ENCODE peak calls at places on chromosomes 7 and 10, in eight cellular contexts. I is upper lobe of right lung, J is spleen, P is HFFc6, X is Calu3, M is NB4, Z is left ventricle myocardium inferior, S is A673. A is an unnamed sample.

GRCh38 chr7:43553999-43554398 is 28.9 kb upstream of the STK17A start:
- DNase-seq in I (peak), J (no peak), P (no peak), X (no peak), M (peak), Z (no peak), S (no peak), A (no peak)

GRCh38 chr10:21726601-21727295 is 192.7 kb downstream of the MLLT10 start:
- DNase-seq in I (no peak), J (no peak), P (no peak), X (no peak), M (no peak), Z (no peak), S (peak), A (no peak)

GRCh38 chr10:46077141-46077554 is 31.1 kb upstream of the MSMB start:
- DNase-seq in I (no peak), J (no peak), P (no peak), X (no peak), M (peak), Z (no peak), S (no peak), A (no peak)

GRCh38 chr10:59625842-59626522 is 83.7 kb downstream of the SLC16A9 start:
- DNase-seq in I (no peak), J (no peak), P (peak), X (peak), M (peak), Z (no peak), S (peak), A (peak)

GRCh38 chr7:123643495-123644428 is 11.9 kb upstream of the LMOD2 start:
- DNase-seq in I (no peak), J (no peak), P (peak), X (peak), M (no peak), Z (no peak), S (peak), A (no peak)

GRCh38 chr10:5506751-5507648 is 7.6 kb upstream of the CALML5 start:
- DNase-seq in I (peak), J (no peak), P (no peak), X (no peak), M (no peak), Z (no peak), S (no peak), A (no peak)

GRCh38 chr7:50711271-50712175 is 71.2 kb downstream of the GRB10 start:
- DNase-seq in I (no peak), J (no peak), P (no peak), X (no peak), M (no peak), Z (peak), S (no peak), A (no peak)

GRCh38 chr10:129468187-129468586 is 1.1 kb downstream of the MGMT start:
- DNase-seq in I (no peak), J (peak), P (no peak), X (no peak), M (no peak), Z (no peak), S (no peak), A (no peak)

GRCh38 chr10:49519717-49520116 is 19.2 kb downstream of the ERCC6 start:
- DNase-seq in I (no peak), J (no peak), P (no peak), X (no peak), M (no peak), Z (no peak), S (no peak), A (no peak)

GRCh38 chr7:94374231-94374630 is 20.5 kb upstream of the COL1A2 start:
- DNase-seq in I (peak), J (no peak), P (peak), X (no peak), M (no peak), Z (peak), S (peak), A (no peak)

GRCh38 chr7:100949227-100949930 is at the start of gene MUC3A:
- DNase-seq in I (no peak), J (peak), P (no peak), X (no peak), M (no peak), Z (no peak), S (no peak), A (no peak)

GRCh38 chr10:97766996-97767924 is 4.5 kb downstream of the SFRP5 start:
- DNase-seq in I (no peak), J (no peak), P (no peak), X (no peak), M (no peak), Z (no peak), S (no peak), A (no peak)

GRCh38 chr10:93376372-93377296 is 105.5 kb downstream of the MYOF start:
- DNase-seq in I (peak), J (no peak), P (peak), X (peak), M (peak), Z (no peak), S (peak), A (peak)

GRCh38 chr10:48450233-48450810 is 143.8 kb downstream of the MAPK8 start:
- DNase-seq in I (peak), J (no peak), P (no peak), X (no peak), M (no peak), Z (no peak), S (no peak), A (peak)

GRCh38 chr10:96259150-96259549 is 12.2 kb downstream of the BLNK start:
- DNase-seq in I (no peak), J (no peak), P (no peak), X (no peak), M (no peak), Z (no peak), S (no peak), A (no peak)

GRCh38 chr10:6033954-6034353 is 28.2 kb downstream of the IL2RA start:
- DNase-seq in I (no peak), J (no peak), P (peak), X (no peak), M (peak), Z (no peak), S (no peak), A (no peak)

GRCh38 chr7:83466187-83466923 is 182.6 kb downstream of the SEMA3E start:
- DNase-seq in I (no peak), J (no peak), P (no peak), X (no peak), M (no peak), Z (no peak), S (no peak), A (no peak)

GRCh38 chr10:107913317-107914294 is 749.1 kb upstream of the SORCS1 start:
- DNase-seq in I (no peak), J (no peak), P (no peak), X (no peak), M (no peak), Z (no peak), S (no peak), A (peak)

GRCh38 chr7:93547716-93548115 is 26.8 kb downstream of the CALCR start:
- DNase-seq in I (no peak), J (no peak), P (no peak), X (no peak), M (no peak), Z (no peak), S (no peak), A (no peak)

GRCh38 chr7:19113855-19114590 is 3.4 kb downstream of the TWIST1 start:
- DNase-seq in I (no peak), J (no peak), P (peak), X (no peak), M (no peak), Z (no peak), S (no peak), A (no peak)

GRCh38 chr10:82942572-82943091 is 1067.6 kb downstream of the NRG3 start:
- DNase-seq in I (no peak), J (no peak), P (peak), X (no peak), M (peak), Z (peak), S (no peak), A (no peak)

GRCh38 chr7:91264924-91265681 is 870 bp downstream of the FZD1 start:
- DNase-seq in I (peak), J (peak), P (peak), X (peak), M (peak), Z (peak), S (peak), A (peak)

GRCh38 chr7:35257251-35258124 is 3.6 kb upstream of the TBX20 start:
- DNase-seq in I (no peak), J (no peak), P (no peak), X (no peak), M (no peak), Z (peak), S (no peak), A (no peak)

GRCh38 chr10:78688945-78689935 is 379.5 kb upstream of the ZMIZ1 start:
- DNase-seq in I (no peak), J (no peak), P (no peak), X (no peak), M (no peak), Z (no peak), S (peak), A (no peak)

GRCh38 chr7:150398108-150398964 is 19.2 kb downstream of the ZNF775 start:
- DNase-seq in I (peak), J (no peak), P (no peak), X (no peak), M (no peak), Z (no peak), S (no peak), A (no peak)

GRCh38 chr10:20768849-20769248 is 128.3 kb downstream of the NEBL start:
- DNase-seq in I (no peak), J (no peak), P (no peak), X (no peak), M (peak), Z (no peak), S (peak), A (no peak)

GRCh38 chr7:2154121-2154520 is 78.6 kb downstream of the MAD1L1 start:
- DNase-seq in I (no peak), J (no peak), P (no peak), X (no peak), M (no peak), Z (no peak), S (no peak), A (no peak)

GRCh38 chr10:93147281-93147680 is 73.6 kb downstream of the CYP26A1 start:
- DNase-seq in I (no peak), J (no peak), P (no peak), X (no peak), M (no peak), Z (no peak), S (no peak), A (no peak)

GRCh38 chr10:61215276-61215675 is 237.9 kb downstream of the TMEM26 start:
- DNase-seq in I (no peak), J (no peak), P (no peak), X (no peak), M (no peak), Z (no peak), S (no peak), A (no peak)

GRCh38 chr10:110002801-110003523 is 4.8 kb upstream of the ADD3 start:
- DNase-seq in I (no peak), J (no peak), P (no peak), X (no peak), M (no peak), Z (no peak), S (peak), A (no peak)

GRCh38 chr10:87695074-87695473 is 35.4 kb downstream of the PAPSS2 start:
- DNase-seq in I (no peak), J (no peak), P (no peak), X (no peak), M (no peak), Z (no peak), S (no peak), A (no peak)

GRCh38 chr7:105776986-105777910 is 99.2 kb downstream of the ATXN7L1 start:
- DNase-seq in I (no peak), J (no peak), P (peak), X (no peak), M (no peak), Z (no peak), S (no peak), A (no peak)

GRCh38 chr10:6399241-6399701 is 180.8 kb downstream of the PRKCQ start:
- DNase-seq in I (no peak), J (no peak), P (peak), X (peak), M (peak), Z (no peak), S (no peak), A (no peak)

GRCh38 chr10:125554016-125554703 is 128.8 kb downstream of the TEX36 start:
- DNase-seq in I (no peak), J (no peak), P (no peak), X (no peak), M (peak), Z (no peak), S (no peak), A (no peak)

GRCh38 chr10:20276127-20276979 is 460.1 kb downstream of the PLXDC2 start:
- DNase-seq in I (no peak), J (no peak), P (no peak), X (no peak), M (no peak), Z (no peak), S (peak), A (no peak)

GRCh38 chr10:126877390-126877789 is 27.8 kb upstream of the DOCK1 start:
- DNase-seq in I (no peak), J (no peak), P (no peak), X (no peak), M (no peak), Z (no peak), S (no peak), A (no peak)
- TF ChIP-seq CTCF in I (no peak), J (no peak), P (no peak), X (no peak), M (no peak), Z (no peak), S (no peak), A (no peak)

DNA sequence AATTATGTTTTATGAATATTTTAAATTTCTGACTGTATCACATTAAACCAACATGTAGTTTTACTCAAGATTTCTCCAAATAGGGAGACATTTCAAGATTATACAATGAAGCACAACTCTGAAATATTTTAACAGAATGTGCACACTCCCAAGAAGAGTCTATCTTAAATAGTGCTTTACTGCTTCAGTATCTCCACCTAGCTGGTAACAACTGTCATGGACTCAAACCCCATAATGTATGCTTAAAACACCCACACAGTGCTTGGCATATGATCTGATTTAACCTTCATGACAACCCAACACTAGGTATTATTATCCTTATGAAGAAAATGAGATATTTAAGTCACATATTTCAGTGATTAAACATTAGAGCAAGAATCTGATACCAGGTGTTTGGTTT is 45.9 kb downstream of the ASZ1 start:
- DNase-seq in I (no peak), J (no peak), P (no peak), X (no peak), M (no peak), Z (no peak), S (no peak), A (no peak)
- TF ChIP-seq CTCF in I (no peak), J (no peak), P (peak), X (no peak), M (no peak), Z (no peak), S (no peak), A (no peak)

GRCh38 chr10:69810998-69811397 is 9.3 kb downstream of the COL13A1 start:
- DNase-seq in I (no peak), J (no peak), P (no peak), X (no peak), M (no peak), Z (no peak), S (no peak), A (no peak)

GRCh38 chr10:69815099-69815498 is 13.4 kb downstream of the COL13A1 start:
- DNase-seq in I (no peak), J (no peak), P (no peak), X (no peak), M (no peak), Z (no peak), S (no peak), A (no peak)

GRCh38 chr10:69816536-69816935 is 14.8 kb downstream of the COL13A1 start:
- DNase-seq in I (no peak), J (no peak), P (no peak), X (no peak), M (peak), Z (no peak), S (no peak), A (no peak)

GRCh38 chr10:69814251-69814650 is 12.5 kb downstream of the COL13A1 start:
- DNase-seq in I (no peak), J (no peak), P (no peak), X (no peak), M (no peak), Z (no peak), S (no peak), A (no peak)

DNA sequence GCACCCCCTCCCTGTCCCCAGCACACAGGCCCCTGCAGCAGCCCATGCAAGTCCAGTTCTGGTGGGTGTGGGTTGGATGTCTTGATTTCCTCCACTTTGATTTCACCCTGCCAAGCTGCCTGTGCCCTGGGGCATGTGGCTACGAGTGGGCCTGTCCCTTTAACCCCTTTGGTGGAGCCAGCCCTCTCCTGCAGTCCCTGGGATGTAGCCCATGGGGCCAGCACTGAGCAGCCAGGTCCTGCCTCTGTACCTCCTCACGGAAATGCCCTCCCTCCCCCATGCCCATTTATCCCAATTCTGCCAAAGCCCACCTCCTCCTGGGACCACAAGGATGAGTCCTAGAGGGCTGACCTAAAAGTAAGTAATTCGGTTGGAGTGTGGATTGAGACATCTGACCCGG is 11.9 kb downstream of the COL13A1 start:
- DNase-seq in I (no peak), J (no peak), P (no peak), X (no peak), M (no peak), Z (no peak), S (no peak), A (no peak)
- TF ChIP-seq CTCF in I (no peak), J (no peak), P (no peak), X (no peak), M (no peak), Z (no peak), S (no peak), A (no peak)

GRCh38 chr10:19204239-19204917 is 155.8 kb downstream of the MALRD1 start:
- DNase-seq in I (no peak), J (no peak), P (no peak), X (no peak), M (no peak), Z (no peak), S (no peak), A (no peak)
- TF ChIP-seq CTCF in I (no peak), J (no peak), P (no peak), X (no peak), M (no peak), Z (no peak), S (no peak), A (no peak)

GRCh38 chr7:131222171-131222570 is 105.5 kb upstream of the MKLN1 start:
- DNase-seq in I (no peak), J (no peak), P (peak), X (no peak), M (no peak), Z (no peak), S (peak), A (no peak)
- TF ChIP-seq CTCF in I (no peak), J (no peak), P (peak), X (no peak), M (no peak), Z (no peak), S (peak), A (no peak)

GRCh38 chr7:17302575-17303142 is 4.2 kb downstream of the AHR start:
- DNase-seq in I (no peak), J (no peak), P (peak), X (no peak), M (peak), Z (no peak), S (peak), A (peak)
- TF ChIP-seq CTCF in I (peak), J (peak), P (peak), X (peak), M (no peak), Z (peak), S (peak), A (peak)

GRCh38 chr7:116525298-116525912 is 569 bp downstream of the CAV1 start:
- DNase-seq in I (peak), J (peak), P (no peak), X (peak), M (no peak), Z (peak), S (no peak), A (peak)
- TF ChIP-seq CTCF in I (no peak), J (no peak), P (no peak), X (no peak), M (no peak), Z (no peak), S (no peak), A (no peak)

DNA sequence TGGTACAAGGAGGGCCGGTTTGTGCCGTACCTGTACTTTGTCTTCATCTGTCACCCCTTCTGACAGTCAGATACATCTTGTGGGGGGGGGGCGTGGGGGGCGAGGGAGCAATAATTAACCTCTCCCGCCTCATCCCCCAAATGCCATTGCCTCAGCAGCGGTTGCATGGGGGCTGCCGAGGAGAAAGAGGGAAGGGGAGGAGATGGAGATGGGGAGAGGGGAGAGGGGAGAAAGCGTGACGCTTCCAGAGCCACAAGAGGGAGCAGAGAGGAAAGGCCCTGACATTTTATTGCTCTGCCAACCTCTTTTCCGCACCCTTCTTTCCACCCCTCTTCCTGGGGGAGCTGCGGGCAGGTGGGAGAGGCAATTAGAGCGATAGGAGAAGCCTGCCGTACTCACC is 11.8 kb downstream of the KAZALD1 start:
- DNase-seq in I (no peak), J (no peak), P (no peak), X (no peak), M (no peak), Z (no peak), S (no peak), A (no peak)
- TF ChIP-seq CTCF in I (no peak), J (no peak), P (no peak), X (no peak), M (no peak), Z (no peak), S (no peak), A (no peak)

GRCh38 chr7:156650042-156650441 is 9.5 kb downstream of the RNF32 start:
- DNase-seq in I (no peak), J (no peak), P (peak), X (peak), M (peak), Z (no peak), S (peak), A (peak)
- TF ChIP-seq CTCF in I (peak), J (no peak), P (peak), X (no peak), M (no peak), Z (no peak), S (peak), A (peak)

GRCh38 chr7:149147072-149147729 is at the start of gene ZNF398:
- DNase-seq in I (peak), J (peak), P (peak), X (peak), M (peak), Z (peak), S (peak), A (peak)
- TF ChIP-seq CTCF in I (peak), J (peak), P (peak), X (peak), M (no peak), Z (peak), S (peak), A (peak)